ENCODE peak calls at places on chromosomes 6 and 20, in eight cellular contexts. R is fibroblast of lung, P is kidney epithelial cell, C is prostate gland, Q is BJ, A is dorsolateral prefrontal cortex, D is GM12865, G is heart left ventricle. F is an unnamed sample.

GRCh38 chr6:99013145-99013544 is 65.4 kb upstream of the FBXL4 start:
- DNase-seq in C (no peak), A (no peak), D (no peak), R (peak; percentile 99), Q (peak; percentile 62), P (peak; percentile 94), G (no peak), F (peak; percentile 90)

GRCh38 chr6:2861071-2861821 is 19.6 kb upstream of the SERPINB1 start:
- DNase-seq in P (no peak), C (no peak), G (no peak), R (no peak), A (no peak), D (peak; percentile 85), Q (no peak), F (no peak)

GRCh38 chr6:133631421-133631820 is 257.5 kb upstream of the TCF21 start:
- DNase-seq in R (peak; percentile 73), P (no peak), Q (no peak), A (no peak), D (no peak), C (no peak), G (no peak), F (no peak)

GRCh38 chr6:35248300-35248699 is 11.2 kb upstream of the ZNF76 start:
- DNase-seq in Q (no peak), R (no peak), D (no peak), C (no peak), G (no peak), P (no peak), A (no peak), F (no peak)

GRCh38 chr20:64226686-64227576 is 28.6 kb upstream of the PCMTD2 start:
- DNase-seq in Q (no peak), P (no peak), C (no peak), G (peak; percentile 15), R (no peak), A (no peak), D (no peak), F (no peak)

GRCh38 chr6:112781236-112781635 is 434.1 kb downstream of the RFPL4B start:
- DNase-seq in D (peak; percentile 3), R (peak; percentile 51), P (no peak), Q (no peak), G (no peak), A (no peak), C (no peak), F (no peak)

GRCh38 chr6:27293436-27294152 is 18.5 kb downstream of the POM121L2 start:
- DNase-seq in D (peak; percentile 53), Q (no peak), P (no peak), A (no peak), G (no peak), C (no peak), R (peak; percentile 52), F (no peak)

GRCh38 chr6:36177166-36177565 is 19.4 kb upstream of the BRPF3 start:
- DNase-seq in Q (no peak), C (no peak), P (no peak), D (peak; percentile 29), G (no peak), R (no peak), A (no peak), F (no peak)

GRCh38 chr20:48788486-48789072 is 39.2 kb downstream of the PREX1 start:
- DNase-seq in P (no peak), A (no peak), D (peak; percentile 92), R (no peak), G (no peak), C (no peak), Q (no peak), F (no peak)

GRCh38 chr20:41139227-41140093 is 2.1 kb downstream of the PLCG1 start:
- DNase-seq in P (no peak), Q (no peak), A (no peak), G (no peak), R (no peak), C (no peak), D (no peak), F (no peak)

GRCh38 chr6:41723178-41723935 is 12.1 kb downstream of the TFEB start:
- DNase-seq in P (no peak), C (peak; percentile 40), A (peak; percentile 61), Q (peak; percentile 71), G (peak; percentile 90), D (peak; percentile 94), R (peak; percentile 89), F (peak; percentile 63)

GRCh38 chr6:116682334-116682712 is 1.3 kb downstream of the KPNA5 start:
- DNase-seq in G (no peak), R (peak; percentile 68), D (peak; percentile 70), Q (no peak), A (no peak), P (no peak), C (no peak), F (no peak)

GRCh38 chr6:53483423-53484353 is 61.2 kb downstream of the GCLC start:
- DNase-seq in Q (no peak), A (peak; percentile 34), G (peak; percentile 69), C (peak; percentile 70), D (peak; percentile 35), R (peak; percentile 17), P (no peak), F (no peak)

GRCh38 chr6:127118505-127119360 is at the start of gene RSPO3:
- DNase-seq in A (peak; percentile 11), D (peak; percentile 28), C (no peak), G (no peak), Q (no peak), R (peak; percentile 40), P (no peak), F (no peak)

GRCh38 chr20:47353224-47353696 is 3.2 kb downstream of the ZMYND8 start:
- DNase-seq in C (no peak), Q (no peak), P (no peak), A (no peak), D (no peak), G (no peak), R (no peak), F (no peak)

GRCh38 chr6:125957845-125958244 is 1.3 kb downstream of the HINT3 start:
- DNase-seq in D (no peak), Q (no peak), C (peak; percentile 65), A (peak; percentile 38), P (peak; percentile 35), G (no peak), R (peak; percentile 33), F (no peak)

GRCh38 chr20:7151666-7152065 is 384.2 kb downstream of the BMP2 start:
- DNase-seq in G (no peak), D (no peak), Q (no peak), P (no peak), A (no peak), C (no peak), R (peak; percentile 13), F (no peak)

GRCh38 chr6:36797055-36797454 is 42.2 kb downstream of the CPNE5 start:
- DNase-seq in R (no peak), Q (no peak), D (no peak), C (no peak), G (no peak), A (no peak), P (no peak), F (no peak)

GRCh38 chr6:168388641-168389633 is 52.0 kb upstream of the SMOC2 start:
- DNase-seq in G (no peak), A (no peak), Q (no peak), R (no peak), D (no peak), P (no peak), C (peak; percentile 32), F (no peak)

GRCh38 chr6:32952817-32953739 is at the start of gene HLA-DMA:
- DNase-seq in D (peak; percentile 97), C (peak; percentile 92), A (peak; percentile 57), R (peak; percentile 84), Q (peak; percentile 95), G (peak; percentile 87), P (peak; percentile 81), F (peak; percentile 93)

GRCh38 chr20:4512891-4513550 is 208.7 kb upstream of the PRND start:
- DNase-seq in A (no peak), D (no peak), R (peak; percentile 97), C (no peak), G (no peak), P (peak; percentile 88), Q (peak; percentile 82), F (peak; percentile 72)

GRCh38 chr6:8481727-8482126 is 46.4 kb upstream of the SLC35B3 start:
- DNase-seq in R (no peak), Q (no peak), C (no peak), P (no peak), A (no peak), G (no peak), D (peak; percentile 18), F (no peak)
- TF ChIP-seq CTCF in R (no peak), Q (peak; percentile 38), C (no peak), P (no peak), A (no peak), G (no peak), D (peak; percentile 23), F (no peak)

GRCh38 chr6:146916435-146917015 is 287.7 kb upstream of the STXBP5 start:
- DNase-seq in G (no peak), C (no peak), P (no peak), D (no peak), R (no peak), Q (no peak), A (no peak), F (no peak)

GRCh38 chr6:146912730-146913680 is 291.2 kb upstream of the STXBP5 start:
- DNase-seq in Q (no peak), R (peak; percentile 33), D (no peak), A (no peak), C (no peak), P (no peak), G (no peak), F (no peak)

GRCh38 chr6:146913842-146914562 is 290.2 kb upstream of the STXBP5 start:
- DNase-seq in G (peak; percentile 59), R (peak; percentile 100), Q (peak; percentile 95), D (no peak), A (peak; percentile 61), C (peak; percentile 24), P (peak; percentile 99), F (peak; percentile 97)

GRCh38 chr6:146915671-146916127 is 288.5 kb upstream of the STXBP5 start:
- DNase-seq in P (no peak), Q (no peak), G (no peak), A (no peak), D (no peak), R (peak; percentile 64), C (no peak), F (no peak)

GRCh38 chr6:146914563-146915483 is 289.4 kb upstream of the STXBP5 start:
- DNase-seq in C (no peak), D (no peak), G (peak; percentile 26), R (peak; percentile 98), Q (peak; percentile 95), P (peak; percentile 92), A (no peak), F (peak; percentile 91)
- H3K4me3 ChIP-seq in C (no peak overlapping the region), D (no peak overlapping the region), G (no peak overlapping the region), R (peak overlapping the region; percentile 46), Q (peak overlapping the region; percentile 26), P (peak overlapping the region; percentile 18), A (peak overlapping the region; percentile 36), F (peak overlapping the region; percentile 25)

GRCh38 chr6:25332165-25332564 is 53.0 kb downstream of the CARMIL1 start:
- DNase-seq in Q (no peak), A (no peak), P (no peak), D (peak; percentile 18), G (no peak), R (no peak), C (no peak), F (no peak)
- TF ChIP-seq CTCF in Q (no peak), A (no peak), P (no peak), D (no peak), G (no peak), R (no peak), C (no peak), F (no peak)

DNA sequence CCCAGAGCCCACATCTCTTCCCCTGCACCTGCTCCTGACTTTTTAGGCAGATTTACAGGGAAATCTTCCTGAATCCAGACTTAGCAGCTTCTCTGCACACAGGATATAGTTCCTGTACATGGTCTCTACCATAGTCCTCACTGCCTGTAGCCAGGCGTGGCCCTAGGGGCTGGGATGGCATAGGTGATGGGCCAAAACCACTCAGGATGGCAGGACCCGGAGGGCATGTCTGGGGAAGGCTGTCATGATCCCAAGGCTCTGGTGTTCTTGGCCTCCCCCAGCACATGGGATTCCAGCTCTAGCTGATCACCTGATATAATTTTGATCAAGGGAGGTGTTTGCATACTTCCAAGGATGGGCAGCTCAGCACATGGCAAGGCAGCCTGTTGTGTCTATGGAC is 58.0 kb downstream of the TOX2 start:
- DNase-seq in A (no peak), C (no peak), P (no peak), D (no peak), R (no peak), G (no peak), Q (no peak), F (no peak)
- H3K4me3 ChIP-seq in A (no peak overlapping the region), C (no peak overlapping the region), P (no peak overlapping the region), D (no peak overlapping the region), R (no peak overlapping the region), G (no peak overlapping the region), Q (no peak overlapping the region), F (no peak overlapping the region)

F was measured in AG04449.